ENCODE peak calls at places on chromosomes 11 and 22, in six cellular contexts. Y, U, D, A, L and S are unnamed samples.
A peak's percentile ranks its signal among the peaks of the same experiment; 100 is the strongest.

GRCh38 chr11:5476184-5476819 is 12.2 kb upstream of the OR52D1 start:
- DNase-seq in Y (peak; percentile 74), U (peak; percentile 57), D (peak; percentile 38), A (no peak), L (peak; percentile 65), S (peak; percentile 60)

GRCh38 chr11:74819400-74819799 is 70.8 kb downstream of the RNF169 start:
- DNase-seq in Y (no peak), U (peak; percentile 55), D (no peak), A (no peak), L (no peak), S (no peak)

GRCh38 chr11:97544401-97544800 is 1154.6 kb downstream of the JRKL start:
- DNase-seq in Y (no peak), U (no peak), D (no peak), A (no peak), L (no peak), S (no peak)

GRCh38 chr11:32435152-32435480 is 223 bp downstream of the WT1 start:
- DNase-seq in Y (no peak), U (no peak), D (no peak), A (no peak), L (peak; percentile 45), S (no peak)

GRCh38 chr11:70415642-70416395 is 17.5 kb downstream of the CTTN start:
- DNase-seq in Y (no peak), U (peak; percentile 22), D (no peak), A (no peak), L (no peak), S (peak; percentile 36)

GRCh38 chr11:2724653-2725366 is 25.0 kb upstream of the KCNQ1OT1 start:
- DNase-seq in Y (no peak), U (no peak), D (no peak), A (no peak), L (no peak), S (peak; percentile 51)

GRCh38 chr11:10770626-10771254 is 19.7 kb downstream of the CTR9 start:
- DNase-seq in Y (peak; percentile 80), U (peak; percentile 55), D (peak; percentile 67), A (no peak), L (peak; percentile 60), S (peak; percentile 69)

GRCh38 chr11:91912322-91912721 is 312.3 kb upstream of the FAT3 start:
- DNase-seq in Y (no peak), U (no peak), D (no peak), A (no peak), L (no peak), S (no peak)

GRCh38 chr11:115425243-115425642 is 79.0 kb downstream of the CADM1 start:
- DNase-seq in Y (no peak), U (no peak), D (no peak), A (no peak), L (no peak), S (no peak)

GRCh38 chr11:3914807-3915206 is 59.3 kb downstream of the STIM1 start:
- DNase-seq in Y (no peak), U (no peak), D (no peak), A (no peak), L (no peak), S (peak; percentile 69)

GRCh38 chr11:35151241-35151640 is 12.3 kb downstream of the CD44 start:
- DNase-seq in Y (no peak), U (no peak), D (no peak), A (no peak), L (no peak), S (peak; percentile 49)

GRCh38 chr22:33577862-33578411 is 342.3 kb downstream of the LARGE1 start:
- DNase-seq in Y (peak; percentile 9), U (no peak), D (no peak), A (no peak), L (peak; percentile 53), S (no peak)

GRCh38 chr22:19730141-19730661 is 6.9 kb downstream of the GP1BB start:
- DNase-seq in Y (no peak), U (no peak), D (no peak), A (no peak), L (no peak), S (no peak)

GRCh38 chr22:43039800-43040199 is 24.9 kb upstream of the PACSIN2 start:
- DNase-seq in Y (no peak), U (no peak), D (no peak), A (no peak), L (no peak), S (no peak)

GRCh38 chr11:56314844-56315243 is at the start of gene OR8K3:
- DNase-seq in Y (no peak), U (no peak), D (no peak), A (no peak), L (no peak), S (no peak)

GRCh38 chr22:26718488-26718887 is 61.1 kb downstream of the MIAT start:
- DNase-seq in Y (no peak), U (no peak), D (no peak), A (no peak), L (no peak), S (no peak)

GRCh38 chr22:39535302-39535805 is 2.8 kb upstream of the RPS19BP1 start:
- DNase-seq in Y (no peak), U (no peak), D (no peak), A (no peak), L (no peak), S (no peak)

GRCh38 chr11:63845305-63845704 is 6.4 kb downstream of the MARK2 start:
- DNase-seq in Y (no peak), U (peak; percentile 91), D (no peak), A (no peak), L (peak; percentile 68), S (peak; percentile 86)

GRCh38 chr11:117868815-117869642 is 7.4 kb downstream of the FXYD6 start:
- DNase-seq in Y (no peak), U (no peak), D (no peak), A (no peak), L (no peak), S (no peak)

DNA sequence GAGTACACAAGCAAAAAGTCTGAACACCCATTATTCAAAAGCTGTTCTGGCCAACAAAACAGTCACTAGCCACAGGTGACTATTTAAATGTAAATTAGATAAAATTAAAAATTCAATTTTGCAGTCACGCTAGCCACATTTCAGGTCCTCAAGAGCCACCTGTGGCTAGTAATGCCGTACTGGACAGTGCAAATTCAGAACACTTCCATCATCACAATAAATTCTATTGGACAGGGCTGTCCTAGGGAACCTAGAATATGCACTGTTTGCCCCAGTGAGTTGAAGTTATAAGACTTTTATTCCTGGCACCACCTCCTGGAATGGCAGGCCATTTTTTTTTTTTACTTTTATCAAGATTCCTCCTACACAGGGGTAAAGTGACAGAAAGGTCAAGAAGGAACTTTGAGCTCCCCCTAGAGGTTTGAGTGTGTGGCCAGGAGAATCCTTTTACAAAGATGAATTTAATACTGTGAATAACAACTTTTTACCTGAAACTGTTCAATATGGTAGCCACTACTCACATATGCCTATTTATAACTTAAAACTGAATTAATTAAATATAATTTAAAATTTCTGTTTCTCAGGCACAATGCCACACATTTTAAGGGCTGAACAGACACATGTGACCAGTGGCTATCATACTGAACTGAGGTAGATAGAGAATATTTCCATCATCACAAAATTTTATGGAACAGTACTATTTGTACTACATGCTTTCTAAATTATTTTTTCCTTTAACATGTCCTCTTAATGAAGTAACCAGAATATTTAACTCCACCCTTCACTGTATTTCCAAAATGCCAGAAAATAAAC is 6.5 kb downstream of the MSANTD2 start:
- DNase-seq in Y (peak; percentile 74), U (peak; percentile 40), D (peak; percentile 16), A (no peak), L (peak; percentile 62), S (peak; percentile 62)
- H3K4me3 ChIP-seq in Y (no peak overlapping the region), U (no peak overlapping the region), D (no peak overlapping the region), A (no peak overlapping the region), L (no peak overlapping the region), S (no peak overlapping the region)

GRCh38 chr22:35624547-35624946 is 7.4 kb upstream of the MB start:
- DNase-seq in Y (no peak), U (no peak), D (no peak), A (no peak), L (no peak), S (no peak)

GRCh38 chr22:35625763-35626162 is 8.6 kb upstream of the MB start:
- DNase-seq in Y (no peak), U (no peak), D (no peak), A (no peak), L (no peak), S (no peak)

GRCh38 chr22:35628732-35629131 is 11.6 kb upstream of the MB start:
- DNase-seq in Y (no peak), U (no peak), D (no peak), A (no peak), L (no peak), S (no peak)

GRCh38 chr22:35629406-35630234 is 12.5 kb upstream of the MB start:
- DNase-seq in Y (peak; percentile 37), U (peak; percentile 98), D (peak; percentile 51), A (peak; percentile 86), L (peak; percentile 93), S (peak; percentile 99)

DNA sequence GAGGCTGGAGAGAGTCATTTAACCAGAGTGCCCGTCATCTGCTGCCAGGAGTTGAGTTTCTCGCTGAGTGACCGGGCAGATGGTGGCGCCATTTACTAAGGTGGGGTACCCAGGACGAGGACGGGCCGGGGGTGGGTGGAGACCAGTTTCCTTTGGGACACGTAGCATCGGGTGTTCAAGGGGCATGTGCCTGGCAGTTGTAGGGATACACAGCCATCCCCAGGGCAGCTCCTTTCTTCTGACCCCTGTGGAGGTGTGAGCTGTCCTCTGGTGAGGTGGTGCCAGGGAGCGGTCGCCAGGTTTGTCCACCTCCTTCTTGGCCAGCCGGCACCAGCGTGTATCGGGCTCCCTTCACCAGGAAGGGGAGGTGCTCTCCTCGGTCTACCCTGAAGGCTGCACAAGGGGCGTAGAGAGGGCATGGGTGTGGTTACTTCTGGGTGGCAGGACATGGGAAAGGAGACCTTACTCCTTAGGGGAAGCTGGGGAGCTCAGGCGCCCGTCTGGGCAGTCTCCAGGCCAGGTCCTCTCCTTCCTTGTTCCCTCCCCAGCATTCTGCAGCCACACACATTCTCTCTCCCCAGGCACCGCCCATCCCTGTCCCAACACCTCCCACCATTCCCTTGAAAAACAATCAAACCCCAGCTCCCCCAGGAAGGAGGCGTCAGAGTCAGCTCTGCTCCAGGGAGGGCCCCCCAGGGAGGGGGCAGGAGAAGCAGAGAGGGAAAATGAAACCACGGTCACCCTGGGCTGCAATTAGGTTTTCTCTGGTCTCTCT is 10.3 kb upstream of the MB start:
- DNase-seq in Y (peak; percentile 84), U (peak; percentile 90), D (peak; percentile 85), A (peak; percentile 84), L (peak; percentile 94), S (peak; percentile 93)
- H3K4me3 ChIP-seq in Y (peak overlapping the region; percentile 20), U (peak overlapping the region; percentile 50), D (peak overlapping the region; percentile 71), A (peak overlapping the region; percentile 53), L (peak overlapping the region; percentile 44), S (peak overlapping the region; percentile 59)

DNA sequence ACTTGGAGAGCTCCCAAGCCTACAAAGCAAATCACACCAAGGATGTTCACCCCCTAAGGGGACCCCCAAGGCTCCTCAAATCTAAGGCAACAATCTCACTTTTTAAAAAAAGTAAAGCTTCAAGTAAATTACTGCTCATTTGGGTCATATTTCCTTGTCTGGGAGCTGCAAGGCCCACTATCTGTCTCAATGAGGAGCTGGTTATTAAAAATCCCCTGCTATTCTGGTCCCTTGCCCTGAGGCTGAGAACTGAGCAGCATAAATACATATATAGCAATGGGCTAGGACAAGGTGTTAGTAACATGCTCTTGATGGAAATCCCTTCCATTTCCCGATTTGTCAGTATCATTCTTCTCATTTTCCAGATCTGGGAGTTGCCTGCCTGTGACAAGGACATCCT is 119.3 kb downstream of the ETS1 start:
- DNase-seq in Y (no peak), U (no peak), D (no peak), A (no peak), L (no peak), S (no peak)
- H3K4me3 ChIP-seq in Y (no peak overlapping the region), U (no peak overlapping the region), D (no peak overlapping the region), A (no peak overlapping the region), L (no peak overlapping the region), S (no peak overlapping the region)

DNA sequence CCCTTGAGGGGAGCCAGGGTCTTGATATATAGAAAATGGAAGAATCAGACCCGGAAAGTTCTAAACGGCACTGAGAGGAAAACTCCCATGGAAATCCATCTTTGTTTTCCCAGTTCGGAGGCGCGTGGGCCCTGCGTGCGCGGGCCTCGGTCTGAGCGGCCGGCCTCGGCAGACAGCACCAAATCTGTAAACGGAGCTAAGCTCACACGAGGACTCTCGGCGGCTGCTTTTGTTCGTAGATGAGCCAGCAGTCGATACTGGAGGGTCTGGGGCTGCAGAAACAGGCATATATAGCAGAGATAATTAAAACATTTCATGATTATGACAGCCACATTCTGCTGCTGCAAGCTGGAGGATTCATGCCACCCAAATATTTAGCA is 68.5 kb upstream of the PPARA start:
- DNase-seq in Y (no peak), U (no peak), D (no peak), A (no peak), L (no peak), S (no peak)
- H3K4me3 ChIP-seq in Y (no peak overlapping the region), U (no peak overlapping the region), D (peak overlapping the region; percentile 94), A (peak overlapping the region; percentile 79), L (peak overlapping the region; percentile 52), S (peak overlapping the region; percentile 94)